ENCODE peak calls at places on chromosomes 13 and 19, in five cellular contexts. X, K, E, H and U are unnamed samples.

GRCh38 chr19:339262-339887 is 5.2 kb downstream of the MIER2 start:
- DNase-seq in E (peak), K (no peak), X (no peak), H (no peak), U (peak)

GRCh38 chr13:32911506-32911905 is 104.7 kb upstream of the KL start:
- DNase-seq in E (no peak), X (no peak), K (no peak), H (peak), U (peak)

GRCh38 chr13:107767119-107767518 is 448.2 kb downstream of the LIG4 start:
- DNase-seq in E (no peak), H (no peak), X (no peak), K (no peak), U (no peak)

GRCh38 chr19:10655457-10656312 is 1.5 kb downstream of the ILF3 start:
- DNase-seq in K (no peak), E (peak), H (peak), X (no peak), U (peak)

GRCh38 chr19:46571495-46571894 is 29.6 kb upstream of the CALM3 start:
- DNase-seq in E (no peak), X (no peak), K (no peak), H (peak), U (peak)

GRCh38 chr13:24644051-24644450 is 36.2 kb upstream of the ATP12A start:
- DNase-seq in E (peak), X (no peak), H (no peak), K (no peak), U (peak)

GRCh38 chr19:4847190-4847973 is 15.9 kb upstream of the TICAM1 start:
- DNase-seq in E (no peak), K (no peak), H (no peak), X (no peak), U (no peak)

GRCh38 chr19:39372941-39373340 is 18.0 kb downstream of the PAF1 start:
- DNase-seq in H (no peak), K (no peak), E (no peak), X (no peak), U (no peak)

GRCh38 chr13:60397693-60398437 is 845 bp downstream of the TDRD3 start:
- DNase-seq in K (peak), H (peak), E (peak), X (peak), U (peak)